ENCODE peak calls at places on chromosomes 12 and 14, in eight cellular contexts. One of them, this sample, is unnamed.

GRCh38 chr12:15823360-15824128 is 34.4 kb upstream of the EPS8 start:
- DNase-seq in CD8-positive, alpha-beta T cell: no peak
- DNase-seq in stimulated activated CD4-positive, alpha-beta T cell treated with anti-CD3 and anti-CD28 coated beads, Interleukin-1b, Interleukin-23, amount 100 ng/mL, for 24 hours: no peak
- DNase-seq in T-helper 9 cell: no peak
- DNase-seq in activated T-helper 1 cell treated with anti-CD3 and anti-CD28 coated beads, Interleukin-12 subunit alpha, Interleukin-12 subunit beta, Interleukin-2, Interleukin-4 antibody, amounts not matched to agents 30 ng/mL and 10 ng/mL and 1 ng/mL, durations not matched to agents 14 hours and 24 hours and 36 hours: no peak
- DNase-seq in CD4-positive, CD25-positive, alpha-beta regulatory T cell: no peak
- DNase-seq in T follicular helper cell: no peak
- DNase-seq in GM19239: no peak
- DNase-seq in this sample: no peak

GRCh38 chr12:41942355-41942754 is 202.3 kb downstream of the GXYLT1 start:
- DNase-seq in activated T-helper 1 cell treated with anti-CD3 and anti-CD28 coated beads, Interleukin-12 subunit alpha, Interleukin-12 subunit beta, Interleukin-2, Interleukin-4 antibody, amounts not matched to agents 30 ng/mL and 10 ng/mL and 1 ng/mL, durations not matched to agents 14 hours and 24 hours and 36 hours: no peak
- DNase-seq in CD8-positive, alpha-beta T cell: no peak
- DNase-seq in T-helper 9 cell: no peak
- DNase-seq in GM19239: no peak
- DNase-seq in T follicular helper cell: no peak
- DNase-seq in CD4-positive, CD25-positive, alpha-beta regulatory T cell: no peak
- DNase-seq in stimulated activated CD4-positive, alpha-beta T cell treated with anti-CD3 and anti-CD28 coated beads, Interleukin-1b, Interleukin-23, amount 100 ng/mL, for 24 hours: no peak
- DNase-seq in this sample: no peak

GRCh38 chr14:96255501-96256366 is at the start of gene BDKRB1:
- DNase-seq in stimulated activated CD4-positive, alpha-beta T cell treated with anti-CD3 and anti-CD28 coated beads, Interleukin-1b, Interleukin-23, amount 100 ng/mL, for 24 hours: no peak
- DNase-seq in CD4-positive, CD25-positive, alpha-beta regulatory T cell: no peak
- DNase-seq in activated T-helper 1 cell treated with anti-CD3 and anti-CD28 coated beads, Interleukin-12 subunit alpha, Interleukin-12 subunit beta, Interleukin-2, Interleukin-4 antibody, amounts not matched to agents 30 ng/mL and 10 ng/mL and 1 ng/mL, durations not matched to agents 14 hours and 24 hours and 36 hours: no peak
- DNase-seq in CD8-positive, alpha-beta T cell: no peak
- DNase-seq in T follicular helper cell: no peak
- DNase-seq in T-helper 9 cell: no peak
- DNase-seq in GM19239: no peak
- DNase-seq in this sample: no peak

GRCh38 chr12:52277486-52278245 is 3.2 kb downstream of the KRT86 start:
- DNase-seq in activated T-helper 1 cell treated with anti-CD3 and anti-CD28 coated beads, Interleukin-12 subunit alpha, Interleukin-12 subunit beta, Interleukin-2, Interleukin-4 antibody, amounts not matched to agents 30 ng/mL and 10 ng/mL and 1 ng/mL, durations not matched to agents 14 hours and 24 hours and 36 hours: no peak
- DNase-seq in T follicular helper cell: no peak
- DNase-seq in stimulated activated CD4-positive, alpha-beta T cell treated with anti-CD3 and anti-CD28 coated beads, Interleukin-1b, Interleukin-23, amount 100 ng/mL, for 24 hours: no peak
- DNase-seq in GM19239: no peak
- DNase-seq in CD4-positive, CD25-positive, alpha-beta regulatory T cell: no peak
- DNase-seq in CD8-positive, alpha-beta T cell: no peak
- DNase-seq in T-helper 9 cell: no peak
- DNase-seq in this sample: no peak

GRCh38 chr14:70782361-70782760 is 27.0 kb downstream of the MAP3K9 start:
- DNase-seq in CD8-positive, alpha-beta T cell: no peak
- DNase-seq in GM19239: no peak
- DNase-seq in T follicular helper cell: no peak
- DNase-seq in CD4-positive, CD25-positive, alpha-beta regulatory T cell: no peak
- DNase-seq in activated T-helper 1 cell treated with anti-CD3 and anti-CD28 coated beads, Interleukin-12 subunit alpha, Interleukin-12 subunit beta, Interleukin-2, Interleukin-4 antibody, amounts not matched to agents 30 ng/mL and 10 ng/mL and 1 ng/mL, durations not matched to agents 14 hours and 24 hours and 36 hours: no peak
- DNase-seq in T-helper 9 cell: no peak
- DNase-seq in stimulated activated CD4-positive, alpha-beta T cell treated with anti-CD3 and anti-CD28 coated beads, Interleukin-1b, Interleukin-23, amount 100 ng/mL, for 24 hours: no peak
- DNase-seq in this sample: no peak

GRCh38 chr14:104462651-104463630 is 116.6 kb upstream of the C14orf180 start:
- DNase-seq in activated T-helper 1 cell treated with anti-CD3 and anti-CD28 coated beads, Interleukin-12 subunit alpha, Interleukin-12 subunit beta, Interleukin-2, Interleukin-4 antibody, amounts not matched to agents 30 ng/mL and 10 ng/mL and 1 ng/mL, durations not matched to agents 14 hours and 24 hours and 36 hours: no peak
- DNase-seq in stimulated activated CD4-positive, alpha-beta T cell treated with anti-CD3 and anti-CD28 coated beads, Interleukin-1b, Interleukin-23, amount 100 ng/mL, for 24 hours: no peak
- DNase-seq in CD8-positive, alpha-beta T cell: no peak
- DNase-seq in T follicular helper cell: no peak
- DNase-seq in GM19239: no peak
- DNase-seq in CD4-positive, CD25-positive, alpha-beta regulatory T cell: no peak
- DNase-seq in T-helper 9 cell: no peak
- DNase-seq in this sample: no peak

GRCh38 chr12:42141981-42142606 is 2.6 kb downstream of the GXYLT1 start:
- DNase-seq in stimulated activated CD4-positive, alpha-beta T cell treated with anti-CD3 and anti-CD28 coated beads, Interleukin-1b, Interleukin-23, amount 100 ng/mL, for 24 hours: no peak
- DNase-seq in T follicular helper cell: no peak
- DNase-seq in activated T-helper 1 cell treated with anti-CD3 and anti-CD28 coated beads, Interleukin-12 subunit alpha, Interleukin-12 subunit beta, Interleukin-2, Interleukin-4 antibody, amounts not matched to agents 30 ng/mL and 10 ng/mL and 1 ng/mL, durations not matched to agents 14 hours and 24 hours and 36 hours: no peak
- DNase-seq in GM19239: no peak
- DNase-seq in CD4-positive, CD25-positive, alpha-beta regulatory T cell: no peak
- DNase-seq in T-helper 9 cell: no peak
- DNase-seq in CD8-positive, alpha-beta T cell: no peak
- DNase-seq in this sample: no peak

GRCh38 chr12:132639996-132640520 is 21.5 kb downstream of the P2RX2 start:
- DNase-seq in T-helper 9 cell: no peak
- DNase-seq in stimulated activated CD4-positive, alpha-beta T cell treated with anti-CD3 and anti-CD28 coated beads, Interleukin-1b, Interleukin-23, amount 100 ng/mL, for 24 hours: no peak
- DNase-seq in activated T-helper 1 cell treated with anti-CD3 and anti-CD28 coated beads, Interleukin-12 subunit alpha, Interleukin-12 subunit beta, Interleukin-2, Interleukin-4 antibody, amounts not matched to agents 30 ng/mL and 10 ng/mL and 1 ng/mL, durations not matched to agents 14 hours and 24 hours and 36 hours: no peak
- DNase-seq in CD8-positive, alpha-beta T cell: no peak
- DNase-seq in T follicular helper cell: no peak
- DNase-seq in CD4-positive, CD25-positive, alpha-beta regulatory T cell: no peak
- DNase-seq in GM19239: no peak
- DNase-seq in this sample: no peak

GRCh38 chr12:113162102-113163029 is 12.8 kb downstream of the CFAP73 start:
- DNase-seq in CD4-positive, CD25-positive, alpha-beta regulatory T cell: no peak
- DNase-seq in activated T-helper 1 cell treated with anti-CD3 and anti-CD28 coated beads, Interleukin-12 subunit alpha, Interleukin-12 subunit beta, Interleukin-2, Interleukin-4 antibody, amounts not matched to agents 30 ng/mL and 10 ng/mL and 1 ng/mL, durations not matched to agents 14 hours and 24 hours and 36 hours: no peak
- DNase-seq in stimulated activated CD4-positive, alpha-beta T cell treated with anti-CD3 and anti-CD28 coated beads, Interleukin-1b, Interleukin-23, amount 100 ng/mL, for 24 hours: no peak
- DNase-seq in T-helper 9 cell: no peak
- DNase-seq in CD8-positive, alpha-beta T cell: no peak
- DNase-seq in T follicular helper cell: no peak
- DNase-seq in GM19239: no peak
- DNase-seq in this sample: no peak

GRCh38 chr12:45214071-45214470 is 1.8 kb upstream of the ANO6 start:
- DNase-seq in T follicular helper cell: no peak
- DNase-seq in stimulated activated CD4-positive, alpha-beta T cell treated with anti-CD3 and anti-CD28 coated beads, Interleukin-1b, Interleukin-23, amount 100 ng/mL, for 24 hours: no peak
- DNase-seq in activated T-helper 1 cell treated with anti-CD3 and anti-CD28 coated beads, Interleukin-12 subunit alpha, Interleukin-12 subunit beta, Interleukin-2, Interleukin-4 antibody, amounts not matched to agents 30 ng/mL and 10 ng/mL and 1 ng/mL, durations not matched to agents 14 hours and 24 hours and 36 hours: no peak
- DNase-seq in GM19239: no peak
- DNase-seq in CD4-positive, CD25-positive, alpha-beta regulatory T cell: no peak
- DNase-seq in CD8-positive, alpha-beta T cell: no peak
- DNase-seq in T-helper 9 cell: no peak
- DNase-seq in this sample: no peak

GRCh38 chr12:19945559-19946485 is 422.5 kb upstream of the PDE3A start:
- DNase-seq in T follicular helper cell: no peak
- DNase-seq in activated T-helper 1 cell treated with anti-CD3 and anti-CD28 coated beads, Interleukin-12 subunit alpha, Interleukin-12 subunit beta, Interleukin-2, Interleukin-4 antibody, amounts not matched to agents 30 ng/mL and 10 ng/mL and 1 ng/mL, durations not matched to agents 14 hours and 24 hours and 36 hours: no peak
- DNase-seq in CD4-positive, CD25-positive, alpha-beta regulatory T cell: no peak
- DNase-seq in stimulated activated CD4-positive, alpha-beta T cell treated with anti-CD3 and anti-CD28 coated beads, Interleukin-1b, Interleukin-23, amount 100 ng/mL, for 24 hours: no peak
- DNase-seq in CD8-positive, alpha-beta T cell: no peak
- DNase-seq in GM19239: no peak
- DNase-seq in T-helper 9 cell: no peak
- DNase-seq in this sample: no peak

GRCh38 chr12:76764856-76765255 is 941 bp downstream of the ZDHHC17 start:
- DNase-seq in T follicular helper cell: no peak
- DNase-seq in stimulated activated CD4-positive, alpha-beta T cell treated with anti-CD3 and anti-CD28 coated beads, Interleukin-1b, Interleukin-23, amount 100 ng/mL, for 24 hours: no peak
- DNase-seq in CD4-positive, CD25-positive, alpha-beta regulatory T cell: no peak
- DNase-seq in GM19239: no peak
- DNase-seq in CD8-positive, alpha-beta T cell: no peak
- DNase-seq in activated T-helper 1 cell treated with anti-CD3 and anti-CD28 coated beads, Interleukin-12 subunit alpha, Interleukin-12 subunit beta, Interleukin-2, Interleukin-4 antibody, amounts not matched to agents 30 ng/mL and 10 ng/mL and 1 ng/mL, durations not matched to agents 14 hours and 24 hours and 36 hours: no peak
- DNase-seq in T-helper 9 cell: no peak
- DNase-seq in this sample: no peak

GRCh38 chr12:3038166-3038565 is 39.0 kb upstream of the TSPAN9 start:
- DNase-seq in T follicular helper cell: no peak
- DNase-seq in stimulated activated CD4-positive, alpha-beta T cell treated with anti-CD3 and anti-CD28 coated beads, Interleukin-1b, Interleukin-23, amount 100 ng/mL, for 24 hours: no peak
- DNase-seq in activated T-helper 1 cell treated with anti-CD3 and anti-CD28 coated beads, Interleukin-12 subunit alpha, Interleukin-12 subunit beta, Interleukin-2, Interleukin-4 antibody, amounts not matched to agents 30 ng/mL and 10 ng/mL and 1 ng/mL, durations not matched to agents 14 hours and 24 hours and 36 hours: no peak
- DNase-seq in GM19239: no peak
- DNase-seq in CD4-positive, CD25-positive, alpha-beta regulatory T cell: no peak
- DNase-seq in CD8-positive, alpha-beta T cell: no peak
- DNase-seq in T-helper 9 cell: no peak
- DNase-seq in this sample: no peak

GRCh38 chr12:109018276-109018675 is 2.6 kb downstream of the SVOP start:
- DNase-seq in activated T-helper 1 cell treated with anti-CD3 and anti-CD28 coated beads, Interleukin-12 subunit alpha, Interleukin-12 subunit beta, Interleukin-2, Interleukin-4 antibody, amounts not matched to agents 30 ng/mL and 10 ng/mL and 1 ng/mL, durations not matched to agents 14 hours and 24 hours and 36 hours: no peak
- DNase-seq in CD4-positive, CD25-positive, alpha-beta regulatory T cell: no peak
- DNase-seq in CD8-positive, alpha-beta T cell: no peak
- DNase-seq in GM19239: no peak
- DNase-seq in stimulated activated CD4-positive, alpha-beta T cell treated with anti-CD3 and anti-CD28 coated beads, Interleukin-1b, Interleukin-23, amount 100 ng/mL, for 24 hours: no peak
- DNase-seq in T follicular helper cell: no peak
- DNase-seq in T-helper 9 cell: no peak
- DNase-seq in this sample: no peak

GRCh38 chr12:58593557-58594304 is 326.6 kb downstream of the LRIG3 start:
- DNase-seq in stimulated activated CD4-positive, alpha-beta T cell treated with anti-CD3 and anti-CD28 coated beads, Interleukin-1b, Interleukin-23, amount 100 ng/mL, for 24 hours: no peak
- DNase-seq in activated T-helper 1 cell treated with anti-CD3 and anti-CD28 coated beads, Interleukin-12 subunit alpha, Interleukin-12 subunit beta, Interleukin-2, Interleukin-4 antibody, amounts not matched to agents 30 ng/mL and 10 ng/mL and 1 ng/mL, durations not matched to agents 14 hours and 24 hours and 36 hours: no peak
- DNase-seq in T follicular helper cell: no peak
- DNase-seq in GM19239: no peak
- DNase-seq in CD8-positive, alpha-beta T cell: no peak
- DNase-seq in CD4-positive, CD25-positive, alpha-beta regulatory T cell: no peak
- DNase-seq in T-helper 9 cell: no peak
- DNase-seq in this sample: no peak

GRCh38 chr12:50004696-50005095 is 20.6 kb downstream of the RACGAP1 start:
- DNase-seq in T-helper 9 cell: no peak
- DNase-seq in CD8-positive, alpha-beta T cell: no peak
- DNase-seq in CD4-positive, CD25-positive, alpha-beta regulatory T cell: no peak
- DNase-seq in activated T-helper 1 cell treated with anti-CD3 and anti-CD28 coated beads, Interleukin-12 subunit alpha, Interleukin-12 subunit beta, Interleukin-2, Interleukin-4 antibody, amounts not matched to agents 30 ng/mL and 10 ng/mL and 1 ng/mL, durations not matched to agents 14 hours and 24 hours and 36 hours: no peak
- DNase-seq in T follicular helper cell: no peak
- DNase-seq in stimulated activated CD4-positive, alpha-beta T cell treated with anti-CD3 and anti-CD28 coated beads, Interleukin-1b, Interleukin-23, amount 100 ng/mL, for 24 hours: no peak
- DNase-seq in GM19239: no peak
- DNase-seq in this sample: no peak

GRCh38 chr12:13146539-13146938 is 43.1 kb upstream of the GSG1 start:
- DNase-seq in activated T-helper 1 cell treated with anti-CD3 and anti-CD28 coated beads, Interleukin-12 subunit alpha, Interleukin-12 subunit beta, Interleukin-2, Interleukin-4 antibody, amounts not matched to agents 30 ng/mL and 10 ng/mL and 1 ng/mL, durations not matched to agents 14 hours and 24 hours and 36 hours: no peak
- DNase-seq in CD8-positive, alpha-beta T cell: no peak
- DNase-seq in T-helper 9 cell: no peak
- DNase-seq in T follicular helper cell: no peak
- DNase-seq in GM19239: no peak
- DNase-seq in CD4-positive, CD25-positive, alpha-beta regulatory T cell: no peak
- DNase-seq in stimulated activated CD4-positive, alpha-beta T cell treated with anti-CD3 and anti-CD28 coated beads, Interleukin-1b, Interleukin-23, amount 100 ng/mL, for 24 hours: no peak
- DNase-seq in this sample: no peak

GRCh38 chr12:53939141-53940108 is 794 bp downstream of the HOXC13 start:
- DNase-seq in GM19239: no peak
- DNase-seq in T-helper 9 cell: no peak
- DNase-seq in T follicular helper cell: no peak
- DNase-seq in activated T-helper 1 cell treated with anti-CD3 and anti-CD28 coated beads, Interleukin-12 subunit alpha, Interleukin-12 subunit beta, Interleukin-2, Interleukin-4 antibody, amounts not matched to agents 30 ng/mL and 10 ng/mL and 1 ng/mL, durations not matched to agents 14 hours and 24 hours and 36 hours: no peak
- DNase-seq in CD4-positive, CD25-positive, alpha-beta regulatory T cell: no peak
- DNase-seq in CD8-positive, alpha-beta T cell: no peak
- DNase-seq in stimulated activated CD4-positive, alpha-beta T cell treated with anti-CD3 and anti-CD28 coated beads, Interleukin-1b, Interleukin-23, amount 100 ng/mL, for 24 hours: no peak
- DNase-seq in this sample: no peak

GRCh38 chr14:58572092-58572853 is 65.5 kb upstream of the DACT1 start:
- DNase-seq in activated T-helper 1 cell treated with anti-CD3 and anti-CD28 coated beads, Interleukin-12 subunit alpha, Interleukin-12 subunit beta, Interleukin-2, Interleukin-4 antibody, amounts not matched to agents 30 ng/mL and 10 ng/mL and 1 ng/mL, durations not matched to agents 14 hours and 24 hours and 36 hours: no peak
- DNase-seq in CD4-positive, CD25-positive, alpha-beta regulatory T cell: no peak
- DNase-seq in stimulated activated CD4-positive, alpha-beta T cell treated with anti-CD3 and anti-CD28 coated beads, Interleukin-1b, Interleukin-23, amount 100 ng/mL, for 24 hours: peak
- DNase-seq in CD8-positive, alpha-beta T cell: peak
- DNase-seq in T-helper 9 cell: no peak
- DNase-seq in T follicular helper cell: no peak
- DNase-seq in GM19239: no peak
- DNase-seq in this sample: no peak

GRCh38 chr12:110245278-110245868 is 35.7 kb upstream of the ATP2A2 start:
- DNase-seq in stimulated activated CD4-positive, alpha-beta T cell treated with anti-CD3 and anti-CD28 coated beads, Interleukin-1b, Interleukin-23, amount 100 ng/mL, for 24 hours: peak
- DNase-seq in T-helper 9 cell: peak
- DNase-seq in CD8-positive, alpha-beta T cell: peak
- DNase-seq in CD4-positive, CD25-positive, alpha-beta regulatory T cell: peak
- DNase-seq in T follicular helper cell: peak
- DNase-seq in activated T-helper 1 cell treated with anti-CD3 and anti-CD28 coated beads, Interleukin-12 subunit alpha, Interleukin-12 subunit beta, Interleukin-2, Interleukin-4 antibody, amounts not matched to agents 30 ng/mL and 10 ng/mL and 1 ng/mL, durations not matched to agents 14 hours and 24 hours and 36 hours: peak
- DNase-seq in GM19239: peak
- DNase-seq in this sample: no peak

GRCh38 chr14:35695647-35696046 is 113.4 kb downstream of the RALGAPA1 start:
- DNase-seq in CD8-positive, alpha-beta T cell: no peak
- DNase-seq in T follicular helper cell: no peak
- DNase-seq in GM19239: no peak
- DNase-seq in activated T-helper 1 cell treated with anti-CD3 and anti-CD28 coated beads, Interleukin-12 subunit alpha, Interleukin-12 subunit beta, Interleukin-2, Interleukin-4 antibody, amounts not matched to agents 30 ng/mL and 10 ng/mL and 1 ng/mL, durations not matched to agents 14 hours and 24 hours and 36 hours: no peak
- DNase-seq in T-helper 9 cell: no peak
- DNase-seq in stimulated activated CD4-positive, alpha-beta T cell treated with anti-CD3 and anti-CD28 coated beads, Interleukin-1b, Interleukin-23, amount 100 ng/mL, for 24 hours: no peak
- DNase-seq in CD4-positive, CD25-positive, alpha-beta regulatory T cell: no peak
- DNase-seq in this sample: no peak

GRCh38 chr14:89277229-89277628 is 139.8 kb downstream of the FOXN3 start:
- DNase-seq in stimulated activated CD4-positive, alpha-beta T cell treated with anti-CD3 and anti-CD28 coated beads, Interleukin-1b, Interleukin-23, amount 100 ng/mL, for 24 hours: no peak
- DNase-seq in T-helper 9 cell: no peak
- DNase-seq in CD8-positive, alpha-beta T cell: no peak
- DNase-seq in GM19239: no peak
- DNase-seq in activated T-helper 1 cell treated with anti-CD3 and anti-CD28 coated beads, Interleukin-12 subunit alpha, Interleukin-12 subunit beta, Interleukin-2, Interleukin-4 antibody, amounts not matched to agents 30 ng/mL and 10 ng/mL and 1 ng/mL, durations not matched to agents 14 hours and 24 hours and 36 hours: no peak
- DNase-seq in CD4-positive, CD25-positive, alpha-beta regulatory T cell: no peak
- DNase-seq in T follicular helper cell: no peak
- DNase-seq in this sample: no peak

GRCh38 chr12:113980537-113981337 is 14.6 kb upstream of the RBM19 start:
- DNase-seq in activated T-helper 1 cell treated with anti-CD3 and anti-CD28 coated beads, Interleukin-12 subunit alpha, Interleukin-12 subunit beta, Interleukin-2, Interleukin-4 antibody, amounts not matched to agents 30 ng/mL and 10 ng/mL and 1 ng/mL, durations not matched to agents 14 hours and 24 hours and 36 hours: no peak
- DNase-seq in CD8-positive, alpha-beta T cell: no peak
- DNase-seq in CD4-positive, CD25-positive, alpha-beta regulatory T cell: no peak
- DNase-seq in GM19239: peak
- DNase-seq in T follicular helper cell: no peak
- DNase-seq in stimulated activated CD4-positive, alpha-beta T cell treated with anti-CD3 and anti-CD28 coated beads, Interleukin-1b, Interleukin-23, amount 100 ng/mL, for 24 hours: no peak
- DNase-seq in T-helper 9 cell: peak
- DNase-seq in this sample: no peak

GRCh38 chr14:74579447-74580274 is 32.4 kb downstream of the LTBP2 start:
- DNase-seq in T-helper 9 cell: no peak
- DNase-seq in GM19239: no peak
- DNase-seq in CD4-positive, CD25-positive, alpha-beta regulatory T cell: no peak
- DNase-seq in CD8-positive, alpha-beta T cell: no peak
- DNase-seq in stimulated activated CD4-positive, alpha-beta T cell treated with anti-CD3 and anti-CD28 coated beads, Interleukin-1b, Interleukin-23, amount 100 ng/mL, for 24 hours: peak
- DNase-seq in activated T-helper 1 cell treated with anti-CD3 and anti-CD28 coated beads, Interleukin-12 subunit alpha, Interleukin-12 subunit beta, Interleukin-2, Interleukin-4 antibody, amounts not matched to agents 30 ng/mL and 10 ng/mL and 1 ng/mL, durations not matched to agents 14 hours and 24 hours and 36 hours: peak
- DNase-seq in T follicular helper cell: no peak
- DNase-seq in this sample: no peak

GRCh38 chr12:47353508-47353907 is 273.7 kb upstream of the AMIGO2 start:
- DNase-seq in CD4-positive, CD25-positive, alpha-beta regulatory T cell: no peak
- DNase-seq in GM19239: no peak
- DNase-seq in T-helper 9 cell: no peak
- DNase-seq in CD8-positive, alpha-beta T cell: no peak
- DNase-seq in T follicular helper cell: no peak
- DNase-seq in stimulated activated CD4-positive, alpha-beta T cell treated with anti-CD3 and anti-CD28 coated beads, Interleukin-1b, Interleukin-23, amount 100 ng/mL, for 24 hours: no peak
- DNase-seq in activated T-helper 1 cell treated with anti-CD3 and anti-CD28 coated beads, Interleukin-12 subunit alpha, Interleukin-12 subunit beta, Interleukin-2, Interleukin-4 antibody, amounts not matched to agents 30 ng/mL and 10 ng/mL and 1 ng/mL, durations not matched to agents 14 hours and 24 hours and 36 hours: no peak
- DNase-seq in this sample: no peak

GRCh38 chr14:40870252-40870651 is 736.4 kb upstream of the LRFN5 start:
- DNase-seq in GM19239: no peak
- DNase-seq in T follicular helper cell: no peak
- DNase-seq in CD8-positive, alpha-beta T cell: no peak
- DNase-seq in T-helper 9 cell: no peak
- DNase-seq in stimulated activated CD4-positive, alpha-beta T cell treated with anti-CD3 and anti-CD28 coated beads, Interleukin-1b, Interleukin-23, amount 100 ng/mL, for 24 hours: no peak
- DNase-seq in activated T-helper 1 cell treated with anti-CD3 and anti-CD28 coated beads, Interleukin-12 subunit alpha, Interleukin-12 subunit beta, Interleukin-2, Interleukin-4 antibody, amounts not matched to agents 30 ng/mL and 10 ng/mL and 1 ng/mL, durations not matched to agents 14 hours and 24 hours and 36 hours: no peak
- DNase-seq in CD4-positive, CD25-positive, alpha-beta regulatory T cell: no peak
- DNase-seq in this sample: no peak

GRCh38 chr14:77024171-77024627 is 4.3 kb downstream of the IRF2BPL start:
- DNase-seq in stimulated activated CD4-positive, alpha-beta T cell treated with anti-CD3 and anti-CD28 coated beads, Interleukin-1b, Interleukin-23, amount 100 ng/mL, for 24 hours: peak
- DNase-seq in T follicular helper cell: peak
- DNase-seq in CD8-positive, alpha-beta T cell: peak
- DNase-seq in CD4-positive, CD25-positive, alpha-beta regulatory T cell: peak
- DNase-seq in T-helper 9 cell: peak
- DNase-seq in activated T-helper 1 cell treated with anti-CD3 and anti-CD28 coated beads, Interleukin-12 subunit alpha, Interleukin-12 subunit beta, Interleukin-2, Interleukin-4 antibody, amounts not matched to agents 30 ng/mL and 10 ng/mL and 1 ng/mL, durations not matched to agents 14 hours and 24 hours and 36 hours: peak
- DNase-seq in GM19239: no peak
- DNase-seq in this sample: no peak

GRCh38 chr14:67045440-67045839 is 143.8 kb upstream of the GARIN2 start:
- DNase-seq in CD8-positive, alpha-beta T cell: no peak
- DNase-seq in GM19239: no peak
- DNase-seq in stimulated activated CD4-positive, alpha-beta T cell treated with anti-CD3 and anti-CD28 coated beads, Interleukin-1b, Interleukin-23, amount 100 ng/mL, for 24 hours: no peak
- DNase-seq in activated T-helper 1 cell treated with anti-CD3 and anti-CD28 coated beads, Interleukin-12 subunit alpha, Interleukin-12 subunit beta, Interleukin-2, Interleukin-4 antibody, amounts not matched to agents 30 ng/mL and 10 ng/mL and 1 ng/mL, durations not matched to agents 14 hours and 24 hours and 36 hours: no peak
- DNase-seq in T follicular helper cell: no peak
- DNase-seq in CD4-positive, CD25-positive, alpha-beta regulatory T cell: no peak
- DNase-seq in T-helper 9 cell: no peak
- DNase-seq in this sample: no peak

GRCh38 chr12:96502477-96502876 is 13.1 kb downstream of the CFAP54 start:
- DNase-seq in GM19239: peak
- DNase-seq in T follicular helper cell: no peak
- DNase-seq in activated T-helper 1 cell treated with anti-CD3 and anti-CD28 coated beads, Interleukin-12 subunit alpha, Interleukin-12 subunit beta, Interleukin-2, Interleukin-4 antibody, amounts not matched to agents 30 ng/mL and 10 ng/mL and 1 ng/mL, durations not matched to agents 14 hours and 24 hours and 36 hours: no peak
- DNase-seq in stimulated activated CD4-positive, alpha-beta T cell treated with anti-CD3 and anti-CD28 coated beads, Interleukin-1b, Interleukin-23, amount 100 ng/mL, for 24 hours: no peak
- DNase-seq in CD8-positive, alpha-beta T cell: no peak
- DNase-seq in T-helper 9 cell: no peak
- DNase-seq in CD4-positive, CD25-positive, alpha-beta regulatory T cell: no peak
- DNase-seq in this sample: no peak

GRCh38 chr14:68386950-68387779 is 405.7 kb downstream of the ZFP36L1 start:
- DNase-seq in activated T-helper 1 cell treated with anti-CD3 and anti-CD28 coated beads, Interleukin-12 subunit alpha, Interleukin-12 subunit beta, Interleukin-2, Interleukin-4 antibody, amounts not matched to agents 30 ng/mL and 10 ng/mL and 1 ng/mL, durations not matched to agents 14 hours and 24 hours and 36 hours: no peak
- DNase-seq in GM19239: no peak
- DNase-seq in CD8-positive, alpha-beta T cell: no peak
- DNase-seq in stimulated activated CD4-positive, alpha-beta T cell treated with anti-CD3 and anti-CD28 coated beads, Interleukin-1b, Interleukin-23, amount 100 ng/mL, for 24 hours: no peak
- DNase-seq in CD4-positive, CD25-positive, alpha-beta regulatory T cell: no peak
- DNase-seq in T-helper 9 cell: no peak
- DNase-seq in T follicular helper cell: no peak
- DNase-seq in this sample: no peak

GRCh38 chr12:53217049-53217929 is 10.2 kb upstream of the ITGB7 start:
- DNase-seq in CD4-positive, CD25-positive, alpha-beta regulatory T cell: no peak
- DNase-seq in CD8-positive, alpha-beta T cell: no peak
- DNase-seq in GM19239: no peak
- DNase-seq in activated T-helper 1 cell treated with anti-CD3 and anti-CD28 coated beads, Interleukin-12 subunit alpha, Interleukin-12 subunit beta, Interleukin-2, Interleukin-4 antibody, amounts not matched to agents 30 ng/mL and 10 ng/mL and 1 ng/mL, durations not matched to agents 14 hours and 24 hours and 36 hours: no peak
- DNase-seq in T-helper 9 cell: peak
- DNase-seq in stimulated activated CD4-positive, alpha-beta T cell treated with anti-CD3 and anti-CD28 coated beads, Interleukin-1b, Interleukin-23, amount 100 ng/mL, for 24 hours: no peak
- DNase-seq in T follicular helper cell: no peak
- DNase-seq in this sample: no peak

GRCh38 chr12:125690841-125691240 is 625.6 kb downstream of the AACS start:
- DNase-seq in T-helper 9 cell: no peak
- DNase-seq in activated T-helper 1 cell treated with anti-CD3 and anti-CD28 coated beads, Interleukin-12 subunit alpha, Interleukin-12 subunit beta, Interleukin-2, Interleukin-4 antibody, amounts not matched to agents 30 ng/mL and 10 ng/mL and 1 ng/mL, durations not matched to agents 14 hours and 24 hours and 36 hours: no peak
- DNase-seq in CD4-positive, CD25-positive, alpha-beta regulatory T cell: no peak
- DNase-seq in stimulated activated CD4-positive, alpha-beta T cell treated with anti-CD3 and anti-CD28 coated beads, Interleukin-1b, Interleukin-23, amount 100 ng/mL, for 24 hours: no peak
- DNase-seq in GM19239: no peak
- DNase-seq in T follicular helper cell: no peak
- DNase-seq in CD8-positive, alpha-beta T cell: no peak
- DNase-seq in this sample: no peak

GRCh38 chr14:87632796-87633195 is 360.2 kb downstream of the GALC start:
- DNase-seq in stimulated activated CD4-positive, alpha-beta T cell treated with anti-CD3 and anti-CD28 coated beads, Interleukin-1b, Interleukin-23, amount 100 ng/mL, for 24 hours: no peak
- DNase-seq in CD8-positive, alpha-beta T cell: no peak
- DNase-seq in T follicular helper cell: no peak
- DNase-seq in T-helper 9 cell: no peak
- DNase-seq in GM19239: no peak
- DNase-seq in CD4-positive, CD25-positive, alpha-beta regulatory T cell: no peak
- DNase-seq in activated T-helper 1 cell treated with anti-CD3 and anti-CD28 coated beads, Interleukin-12 subunit alpha, Interleukin-12 subunit beta, Interleukin-2, Interleukin-4 antibody, amounts not matched to agents 30 ng/mL and 10 ng/mL and 1 ng/mL, durations not matched to agents 14 hours and 24 hours and 36 hours: no peak
- DNase-seq in this sample: no peak

GRCh38 chr14:50947446-50947845 is 3.2 kb upstream of the PYGL start:
- DNase-seq in stimulated activated CD4-positive, alpha-beta T cell treated with anti-CD3 and anti-CD28 coated beads, Interleukin-1b, Interleukin-23, amount 100 ng/mL, for 24 hours: no peak
- DNase-seq in GM19239: no peak
- DNase-seq in T-helper 9 cell: no peak
- DNase-seq in activated T-helper 1 cell treated with anti-CD3 and anti-CD28 coated beads, Interleukin-12 subunit alpha, Interleukin-12 subunit beta, Interleukin-2, Interleukin-4 antibody, amounts not matched to agents 30 ng/mL and 10 ng/mL and 1 ng/mL, durations not matched to agents 14 hours and 24 hours and 36 hours: no peak
- DNase-seq in CD4-positive, CD25-positive, alpha-beta regulatory T cell: no peak
- DNase-seq in CD8-positive, alpha-beta T cell: no peak
- DNase-seq in T follicular helper cell: no peak
- DNase-seq in this sample: no peak